ENCODE peak calls at places on chromosomes 2 and 18, in ten cellular contexts. E is body of pancreas; O is pancreas; D is HCT116; L is lower lobe of right lung; V is breast epithelium; T is right lobe of liver; Q is effector memory CD4-positive, alpha-beta T cell; X is GM12878; R is CD8-positive, alpha-beta memory T cell. W is an unnamed sample. For H3K9me3, the result is how much of the 10 kb centered on the place peaks cover.

GRCh38 chr2:196427996-196428634 is 211.4 kb upstream of the CCDC150 start:
- DNase-seq in T (no peak), L (no peak), E (no peak), D (no peak), V (no peak), X (no peak), O (no peak), Q (no peak), R (no peak), W (no peak)

GRCh38 chr2:224412064-224412921 is 10.4 kb upstream of the FAM124B start:
- DNase-seq in E (peak), X (no peak), Q (no peak), R (no peak), V (no peak), D (no peak), T (peak), O (no peak), L (no peak), W (no peak)

GRCh38 chr2:135047295-135047694 is at the start of gene MAP3K19:
- DNase-seq in D (no peak), R (no peak), T (no peak), X (no peak), Q (no peak), V (no peak), O (no peak), L (no peak), E (no peak), W (no peak)

GRCh38 chr2:109690457-109690821 is 76.3 kb downstream of the SOWAHC start:
- DNase-seq in T (no peak), R (no peak), D (no peak), E (no peak), V (no peak), Q (no peak), L (no peak), X (no peak), O (no peak), W (no peak)

GRCh38 chr2:99216096-99216495 is 35.1 kb downstream of the MRPL30 start:
- DNase-seq in E (no peak), D (no peak), L (no peak), X (no peak), Q (no peak), T (no peak), O (no peak), V (no peak), R (no peak), W (no peak)

GRCh38 chr18:43758734-43759133 is 481.4 kb upstream of the SYT4 start:
- DNase-seq in E (no peak), D (no peak), O (no peak), X (no peak), Q (no peak), R (no peak), T (no peak), V (no peak), L (no peak), W (no peak)

GRCh38 chr18:76816127-76816526 is 6.2 kb upstream of the ZNF236 start:
- DNase-seq in O (no peak), V (no peak), L (no peak), T (no peak), R (no peak), Q (no peak), D (no peak), E (no peak), X (no peak), W (no peak)

GRCh38 chr2:239155806-239156480 is 244.9 kb downstream of the HDAC4 start:
- DNase-seq in Q (no peak), L (peak), X (no peak), O (no peak), V (no peak), T (peak), D (no peak), R (no peak), E (no peak), W (no peak)

GRCh38 chr2:215379948-215380347 is 55.9 kb downstream of the FN1 start:
- DNase-seq in O (no peak), Q (no peak), V (no peak), R (no peak), D (no peak), X (no peak), T (no peak), E (no peak), L (no peak), W (no peak)

GRCh38 chr18:27789406-27789805 is 387.5 kb downstream of the CDH2 start:
- DNase-seq in E (no peak), O (no peak), R (no peak), X (no peak), V (no peak), Q (no peak), T (no peak), D (no peak), L (no peak), W (no peak)

GRCh38 chr2:170530284-170530745 is 184.8 kb upstream of the SP5 start:
- DNase-seq in R (no peak), O (peak), X (no peak), T (peak), Q (no peak), L (peak), E (peak), D (no peak), V (peak), W (no peak)

GRCh38 chr2:190477563-190478454 is 56.7 kb downstream of the NEMP2 start:
- DNase-seq in V (peak), T (no peak), D (no peak), O (no peak), R (no peak), X (no peak), L (no peak), E (no peak), Q (no peak), W (no peak)

GRCh38 chr2:177585234-177585863 is 192.8 kb downstream of the AGPS start:
- DNase-seq in L (no peak), O (peak), V (peak), T (peak), R (no peak), E (peak), Q (no peak), D (no peak), X (no peak), W (no peak)

GRCh38 chr2:12032421-12032820 is 286.0 kb downstream of the LPIN1 start:
- DNase-seq in V (no peak), E (no peak), D (no peak), X (peak), R (no peak), O (no peak), Q (no peak), L (no peak), T (no peak), W (no peak)

GRCh38 chr2:226187601-226188000 is 612.0 kb downstream of the IRS1 start:
- DNase-seq in X (no peak), Q (no peak), L (no peak), R (no peak), V (no peak), E (no peak), D (no peak), O (no peak), T (no peak), W (no peak)

GRCh38 chr18:30183766-30184165 is 858.8 kb downstream of the DSC3 start:
- DNase-seq in V (no peak), L (no peak), D (no peak), O (no peak), T (no peak), R (no peak), X (no peak), E (no peak), Q (no peak), W (no peak)

GRCh38 chr18:53991202-53991601 is 233.3 kb downstream of the MBD2 start:
- DNase-seq in T (no peak), O (no peak), D (peak), R (no peak), V (no peak), L (no peak), E (no peak), X (no peak), Q (no peak), W (no peak)

GRCh38 chr2:170721678-170722077 is 6.5 kb downstream of the SP5 start:
- DNase-seq in D (no peak), E (no peak), X (no peak), T (no peak), Q (no peak), L (no peak), R (no peak), V (no peak), O (no peak), W (no peak)

GRCh38 chr2:72289283-72289682 is 141.6 kb upstream of the CYP26B1 start:
- DNase-seq in X (no peak), Q (no peak), D (no peak), T (no peak), R (no peak), E (no peak), L (no peak), V (no peak), O (no peak), W (no peak)

GRCh38 chr2:174172802-174173355 is 75.5 kb downstream of the OLA1 start:
- DNase-seq in E (no peak), T (no peak), Q (no peak), O (no peak), D (no peak), R (no peak), X (no peak), V (no peak), L (no peak), W (no peak)
- H3K9me3 ChIP-seq in E (under half), T (under half), Q (under half), O (under half), D (under half), R (under half), X (under half), V (under half), L (under half), W (under half)

DNA sequence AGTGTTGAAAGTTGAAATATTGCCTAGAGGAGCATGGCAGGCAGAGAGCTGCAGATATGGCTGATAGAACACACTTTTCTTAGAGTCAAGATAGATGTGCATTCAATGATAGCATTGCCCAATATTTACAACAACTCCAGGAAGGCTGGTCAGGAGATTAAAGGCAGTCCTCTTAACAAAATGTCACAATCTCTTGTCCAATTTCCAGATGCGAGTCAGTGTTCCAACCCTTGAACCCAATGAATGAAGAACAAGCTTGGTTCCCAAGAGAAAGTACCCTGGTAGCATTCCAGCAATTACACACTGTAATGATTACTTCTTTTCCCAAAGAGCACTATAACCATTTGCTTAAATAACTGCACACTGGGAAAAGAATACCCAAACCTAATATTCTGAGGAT is 839.4 kb upstream of the VRK2 start:
- DNase-seq in O (no peak), Q (no peak), E (no peak), L (no peak), X (no peak), R (no peak), T (no peak), D (no peak), V (no peak), W (no peak)
- H3K9me3 ChIP-seq in O (under half), Q (under half), E (under half), L (under half), X (under half), R (under half), T (under half), D (under half), V (under half), W (under half)

GRCh38 chr2:95018301-95018700 is 7.2 kb upstream of the MAL start:
- DNase-seq in T (no peak), D (no peak), X (no peak), L (no peak), E (no peak), Q (no peak), V (no peak), R (no peak), O (no peak), W (no peak)
- H3K9me3 ChIP-seq in T (under half), D (under half), X (under half), L (under half), E (under half), Q (under half), V (under half), R (under half), O (under half), W (under half)

GRCh38 chr2:240491483-240491882 is 56.0 kb downstream of the GPC1 start:
- DNase-seq in V (no peak), E (no peak), R (no peak), Q (no peak), L (no peak), T (no peak), X (no peak), O (no peak), D (no peak), W (no peak)
- H3K9me3 ChIP-seq in V (half or more), E (under half), R (under half), Q (under half), L (under half), T (under half), X (under half), O (under half), D (under half), W (under half)

GRCh38 chr2:15845737-15846405 is 94.5 kb upstream of the MYCN start:
- DNase-seq in E (no peak), T (no peak), X (no peak), Q (no peak), R (no peak), O (no peak), V (no peak), L (no peak), D (no peak), W (no peak)
- H3K9me3 ChIP-seq in E (under half), T (under half), X (under half), Q (under half), R (under half), O (under half), V (under half), L (under half), D (under half), W (under half)

DNA sequence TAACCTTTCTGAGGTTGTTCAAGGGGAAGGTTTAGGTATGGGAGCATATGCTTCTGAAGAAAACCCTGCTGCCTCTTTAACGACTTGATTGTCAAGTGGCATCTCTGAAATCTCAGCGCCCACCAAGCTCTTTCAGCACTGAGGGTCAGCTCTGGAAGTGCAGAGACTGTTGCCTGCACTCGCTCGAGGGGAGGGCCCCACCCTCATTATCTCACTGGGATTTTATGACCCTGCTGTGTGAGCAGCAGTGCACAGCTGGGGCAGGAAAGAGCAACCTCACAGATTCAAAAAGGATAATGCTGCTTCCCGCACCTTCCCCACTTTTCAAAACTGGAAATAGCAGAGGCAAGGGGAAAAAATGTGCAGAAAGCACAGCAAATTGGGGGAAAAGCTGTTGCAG is 56.9 kb upstream of the SPRED2 start:
- DNase-seq in L (no peak), X (no peak), O (no peak), E (no peak), T (no peak), V (no peak), D (no peak), Q (no peak), R (no peak), W (no peak)
- H3K9me3 ChIP-seq in L (under half), X (under half), O (under half), E (under half), T (under half), V (under half), D (under half), Q (under half), R (under half), W (under half)

W was measured in T-helper 17 cell.